ENCODE peak calls at places on chromosomes 6 and 20, in seven cellular contexts. One of them, this sample, is unnamed.

GRCh38 chr6:146700078-146700686 is 101.4 kb downstream of the ADGB start:
- DNase-seq in left lung: peak; percentile 46
- DNase-seq in psoas muscle: peak; percentile 29
- DNase-seq in A549: peak; percentile 13
- DNase-seq in endodermal cell: peak; percentile 62
- DNase-seq in OCI-LY7: peak; percentile 62
- DNase-seq in DND-41: peak; percentile 63
- DNase-seq in this sample: no peak

GRCh38 chr6:43506667-43507471 is 3.3 kb downstream of the LRRC73 start:
- DNase-seq in endodermal cell: peak; percentile 94
- DNase-seq in A549: peak; percentile 55
- DNase-seq in left lung: peak; percentile 75
- DNase-seq in psoas muscle: peak; percentile 70
- DNase-seq in OCI-LY7: peak; percentile 82
- DNase-seq in DND-41: peak; percentile 79
- DNase-seq in this sample: peak; percentile 76

GRCh38 chr20:48606841-48607543 is 220.8 kb downstream of the PREX1 start:
- DNase-seq in psoas muscle: no peak
- DNase-seq in endodermal cell: no peak
- DNase-seq in A549: no peak
- DNase-seq in left lung: no peak
- DNase-seq in DND-41: no peak
- DNase-seq in OCI-LY7: no peak
- DNase-seq in this sample: peak; percentile 56

GRCh38 chr6:46059608-46060007 is 43.9 kb upstream of the CLIC5 start:
- DNase-seq in psoas muscle: no peak
- DNase-seq in DND-41: no peak
- DNase-seq in OCI-LY7: no peak
- DNase-seq in A549: no peak
- DNase-seq in left lung: peak; percentile 45
- DNase-seq in endodermal cell: no peak
- DNase-seq in this sample: no peak

GRCh38 chr6:53300656-53301551 is 47.8 kb downstream of the ELOVL5 start:
- DNase-seq in endodermal cell: no peak
- DNase-seq in left lung: no peak
- DNase-seq in A549: no peak
- DNase-seq in psoas muscle: no peak
- DNase-seq in OCI-LY7: no peak
- DNase-seq in DND-41: peak; percentile 81
- DNase-seq in this sample: peak; percentile 66

GRCh38 chr6:164897523-164898094 is 411.8 kb downstream of the C6orf118 start:
- DNase-seq in OCI-LY7: peak; percentile 1
- DNase-seq in A549: no peak
- DNase-seq in DND-41: no peak
- DNase-seq in left lung: no peak
- DNase-seq in psoas muscle: no peak
- DNase-seq in endodermal cell: peak; percentile 59
- DNase-seq in this sample: no peak

GRCh38 chr20:21100590-21101452 is 5.3 kb downstream of the LINC00237 start:
- DNase-seq in endodermal cell: peak; percentile 86
- DNase-seq in OCI-LY7: peak; percentile 47
- DNase-seq in psoas muscle: no peak
- DNase-seq in A549: no peak
- DNase-seq in DND-41: no peak
- DNase-seq in left lung: no peak
- DNase-seq in this sample: peak; percentile 67

GRCh38 chr6:166556871-166557322 is 29.6 kb downstream of the RAMACL start:
- DNase-seq in endodermal cell: no peak
- DNase-seq in A549: peak; percentile 23
- DNase-seq in psoas muscle: peak; percentile 89
- DNase-seq in OCI-LY7: no peak
- DNase-seq in left lung: peak; percentile 91
- DNase-seq in DND-41: peak; percentile 27
- DNase-seq in this sample: peak; percentile 94

GRCh38 chr6:18823782-18824386 is 436.7 kb downstream of the RNF144B start:
- DNase-seq in OCI-LY7: peak; percentile 77
- DNase-seq in endodermal cell: peak; percentile 94
- DNase-seq in psoas muscle: no peak
- DNase-seq in A549: no peak
- DNase-seq in DND-41: peak; percentile 21
- DNase-seq in left lung: no peak
- DNase-seq in this sample: no peak

GRCh38 chr20:38290829-38291581 is 13.0 kb upstream of the BPI start:
- DNase-seq in endodermal cell: peak; percentile 89
- DNase-seq in OCI-LY7: no peak
- DNase-seq in DND-41: peak; percentile 17
- DNase-seq in A549: peak; percentile 82
- DNase-seq in left lung: no peak
- DNase-seq in psoas muscle: peak; percentile 39
- DNase-seq in this sample: no peak

GRCh38 chr20:38293490-38294333 is 10.2 kb upstream of the BPI start:
- DNase-seq in left lung: no peak
- DNase-seq in OCI-LY7: no peak
- DNase-seq in psoas muscle: no peak
- DNase-seq in endodermal cell: peak; percentile 66
- DNase-seq in DND-41: no peak
- DNase-seq in A549: no peak
- DNase-seq in this sample: no peak

GRCh38 chr20:38291961-38292360 is 12.0 kb upstream of the BPI start:
- DNase-seq in OCI-LY7: no peak
- DNase-seq in DND-41: no peak
- DNase-seq in A549: no peak
- DNase-seq in endodermal cell: no peak
- DNase-seq in psoas muscle: no peak
- DNase-seq in left lung: no peak
- DNase-seq in this sample: no peak

GRCh38 chr20:38294334-38294592 is 9.7 kb upstream of the BPI start:
- DNase-seq in OCI-LY7: no peak
- DNase-seq in psoas muscle: no peak
- DNase-seq in DND-41: no peak
- DNase-seq in left lung: no peak
- DNase-seq in endodermal cell: no peak
- DNase-seq in A549: no peak
- DNase-seq in this sample: no peak

GRCh38 chr20:38291582-38291918 is 12.4 kb upstream of the BPI start:
- DNase-seq in OCI-LY7: no peak
- DNase-seq in left lung: no peak
- DNase-seq in psoas muscle: no peak
- DNase-seq in DND-41: no peak
- DNase-seq in A549: no peak
- DNase-seq in endodermal cell: no peak
- DNase-seq in this sample: no peak
- H3K4me1 ChIP-seq in OCI-LY7: no peaks in the 10 kb centered on the region
- H3K4me1 ChIP-seq in left lung: peaks cover 64% of the 10 kb centered on the region
- H3K4me1 ChIP-seq in psoas muscle: no peaks in the 10 kb centered on the region
- H3K4me1 ChIP-seq in DND-41: no peaks in the 10 kb centered on the region
- H3K4me1 ChIP-seq in A549: no peaks in the 10 kb centered on the region
- H3K4me1 ChIP-seq in endodermal cell: no peaks in the 10 kb centered on the region
- H3K4me1 ChIP-seq in this sample: peaks cover 10% of the 10 kb centered on the region

DNA sequence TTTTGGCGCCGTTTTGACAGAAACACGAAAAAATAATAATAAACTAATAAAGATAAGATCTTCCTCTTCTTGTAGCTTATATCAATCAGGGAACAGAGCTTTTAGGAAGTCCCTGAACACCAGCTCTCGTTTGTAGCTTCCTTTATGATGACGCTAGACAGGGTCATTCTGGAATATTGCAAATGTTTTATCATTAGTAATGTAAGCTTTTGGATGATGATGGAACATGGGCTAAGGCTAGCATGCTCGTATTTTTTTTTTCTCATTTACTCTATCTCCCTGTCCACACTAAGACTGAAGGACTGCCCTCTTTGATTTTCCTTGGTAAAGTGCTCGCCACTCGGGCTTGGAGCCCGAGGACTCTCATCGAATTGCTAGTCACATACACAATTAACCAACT is 22.1 kb upstream of the POM121L2 start:
- DNase-seq in DND-41: no peak
- DNase-seq in psoas muscle: no peak
- DNase-seq in left lung: no peak
- DNase-seq in A549: no peak
- DNase-seq in OCI-LY7: no peak
- DNase-seq in endodermal cell: no peak
- DNase-seq in this sample: no peak
- TF ChIP-seq CTCF in DND-41: no peak
- TF ChIP-seq CTCF in psoas muscle: no peak
- TF ChIP-seq CTCF in left lung: no peak
- TF ChIP-seq CTCF in A549: no peak
- TF ChIP-seq CTCF in OCI-LY7: no peak
- TF ChIP-seq CTCF in endodermal cell: no peak
- TF ChIP-seq CTCF in this sample: no peak

GRCh38 chr20:29300579-29301551 is 1956.6 kb upstream of the DEFB115 start:
- DNase-seq in DND-41: no peak
- DNase-seq in left lung: no peak
- DNase-seq in psoas muscle: no peak
- DNase-seq in OCI-LY7: no peak
- DNase-seq in A549: no peak
- DNase-seq in endodermal cell: no peak
- DNase-seq in this sample: peak; percentile 63
- H3K9me3 ChIP-seq in DND-41: peaks cover 47% of the 10 kb centered on the region
- H3K9me3 ChIP-seq in left lung: no peaks in the 10 kb centered on the region
- H3K9me3 ChIP-seq in psoas muscle: no peaks in the 10 kb centered on the region
- H3K9me3 ChIP-seq in OCI-LY7: peaks cover 4% of the 10 kb centered on the region
- H3K9me3 ChIP-seq in A549: peaks cover 4% of the 10 kb centered on the region
- H3K9me3 ChIP-seq in endodermal cell: peaks cover 31% of the 10 kb centered on the region
- H3K9me3 ChIP-seq in this sample: no peaks in the 10 kb centered on the region

DNA sequence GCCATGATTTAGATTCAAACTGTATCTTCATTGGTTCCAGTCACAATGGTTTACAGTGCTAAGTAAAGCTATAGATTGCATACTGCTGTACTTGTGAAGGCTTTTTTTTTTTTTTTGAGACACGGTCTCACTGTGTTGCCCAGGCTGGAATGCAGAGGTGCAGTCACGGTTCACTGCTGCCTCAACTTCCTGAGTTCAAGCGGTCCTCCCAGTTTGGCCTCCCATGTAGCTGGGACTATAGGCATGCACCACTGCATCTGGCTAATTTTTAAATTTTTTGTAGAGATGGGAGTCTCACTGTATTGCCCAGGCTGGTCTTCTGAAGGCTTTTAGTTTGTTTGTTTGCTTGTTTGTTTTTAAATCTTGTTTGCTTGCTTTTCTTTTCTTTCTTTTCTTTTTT is 24.9 kb downstream of the ITCH start:
- DNase-seq in OCI-LY7: peak; percentile 44
- DNase-seq in psoas muscle: no peak
- DNase-seq in left lung: no peak
- DNase-seq in DND-41: no peak
- DNase-seq in A549: no peak
- DNase-seq in endodermal cell: no peak
- DNase-seq in this sample: no peak
- H3K4me1 ChIP-seq in OCI-LY7: peaks cover 42% of the 10 kb centered on the region
- H3K4me1 ChIP-seq in psoas muscle: peaks cover 47% of the 10 kb centered on the region
- H3K4me1 ChIP-seq in left lung: peaks cover 46% of the 10 kb centered on the region
- H3K4me1 ChIP-seq in DND-41: no peaks in the 10 kb centered on the region
- H3K4me1 ChIP-seq in A549: peaks cover 76% of the 10 kb centered on the region
- H3K4me1 ChIP-seq in endodermal cell: no peaks in the 10 kb centered on the region
- H3K4me1 ChIP-seq in this sample: peaks cover 30% of the 10 kb centered on the region

GRCh38 chr6:133240511-133241087 is 558 bp upstream of the EYA4 start:
- DNase-seq in endodermal cell: peak; percentile 85
- DNase-seq in psoas muscle: peak; percentile 59
- DNase-seq in OCI-LY7: no peak
- DNase-seq in DND-41: no peak
- DNase-seq in A549: peak; percentile 46
- DNase-seq in left lung: no peak
- DNase-seq in this sample: no peak
- TF ChIP-seq CTCF in endodermal cell: peak; percentile 62
- TF ChIP-seq CTCF in psoas muscle: peak; percentile 24
- TF ChIP-seq CTCF in OCI-LY7: no peak
- TF ChIP-seq CTCF in DND-41: no peak
- TF ChIP-seq CTCF in A549: no peak
- TF ChIP-seq CTCF in left lung: no peak
- TF ChIP-seq CTCF in this sample: no peak

DNA sequence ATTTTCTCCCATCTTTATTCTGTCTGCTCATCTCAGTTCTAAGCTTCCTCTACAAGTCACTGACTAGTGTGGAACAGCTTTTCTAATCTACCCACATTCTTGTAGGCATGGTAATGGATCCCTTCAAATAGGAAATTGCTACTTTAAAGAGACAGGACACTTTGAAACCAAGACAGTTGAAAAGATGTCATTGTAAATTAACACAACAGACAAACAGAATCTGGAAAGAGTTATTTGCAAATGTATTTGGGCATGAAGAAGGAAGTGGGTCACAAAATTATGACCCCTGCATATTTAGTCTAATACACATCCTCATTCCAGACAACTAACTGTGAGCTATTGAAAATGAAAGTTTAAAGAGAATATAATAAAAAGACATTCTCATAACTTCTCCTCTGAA is 298.2 kb upstream of the MARCKS start:
- DNase-seq in OCI-LY7: no peak
- DNase-seq in A549: no peak
- DNase-seq in left lung: no peak
- DNase-seq in psoas muscle: no peak
- DNase-seq in DND-41: no peak
- DNase-seq in endodermal cell: no peak
- DNase-seq in this sample: no peak
- H3K9me3 ChIP-seq in OCI-LY7: no peaks in the 10 kb centered on the region
- H3K9me3 ChIP-seq in A549: no peaks in the 10 kb centered on the region
- H3K9me3 ChIP-seq in left lung: no peaks in the 10 kb centered on the region
- H3K9me3 ChIP-seq in psoas muscle: no peaks in the 10 kb centered on the region
- H3K9me3 ChIP-seq in DND-41: no peaks in the 10 kb centered on the region
- H3K9me3 ChIP-seq in endodermal cell: no peaks in the 10 kb centered on the region
- H3K9me3 ChIP-seq in this sample: no peaks in the 10 kb centered on the region

DNA sequence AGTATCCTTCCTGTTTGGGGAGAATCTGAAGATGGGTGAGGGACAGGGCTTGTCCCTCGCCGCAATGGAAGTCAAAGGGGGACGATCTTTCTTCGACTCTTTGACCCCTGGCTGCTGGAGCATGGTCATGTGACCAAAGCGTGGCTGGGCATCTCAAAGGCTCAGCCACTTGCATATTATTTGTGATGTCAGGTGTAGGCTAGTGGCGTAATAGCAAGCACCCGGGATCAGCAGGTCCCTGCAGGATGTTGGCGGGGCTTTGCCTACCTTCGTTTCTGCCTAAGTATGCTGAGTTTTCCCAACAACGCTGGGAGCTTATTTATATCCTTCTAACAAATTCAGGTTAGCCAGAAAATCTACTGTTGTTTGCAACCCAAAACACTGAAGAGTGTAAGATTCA is 50.3 kb upstream of the IL20RA start:
- DNase-seq in OCI-LY7: no peak
- DNase-seq in left lung: no peak
- DNase-seq in DND-41: no peak
- DNase-seq in endodermal cell: no peak
- DNase-seq in psoas muscle: no peak
- DNase-seq in A549: no peak
- DNase-seq in this sample: no peak
- H3K4me1 ChIP-seq in OCI-LY7: peaks cover 58% of the 10 kb centered on the region
- H3K4me1 ChIP-seq in left lung: peaks cover 11% of the 10 kb centered on the region
- H3K4me1 ChIP-seq in DND-41: peaks cover 37% of the 10 kb centered on the region
- H3K4me1 ChIP-seq in endodermal cell: peaks cover 4% of the 10 kb centered on the region
- H3K4me1 ChIP-seq in psoas muscle: no peaks in the 10 kb centered on the region
- H3K4me1 ChIP-seq in A549: peaks cover 5% of the 10 kb centered on the region
- H3K4me1 ChIP-seq in this sample: peaks cover 4% of the 10 kb centered on the region

This sample was measured in upper lobe of right lung.